ENCODE peak calls at places on chromosomes 12 and 14, in four cellular contexts. Y is HEK293T, X is K562, D is GM12878. G is an unnamed sample.

GRCh38 chr14:51096870-51097269 is 2.0 kb upstream of the TRIM9 start:
- DNase-seq in X (no peak), Y (no peak), D (no peak), G (no peak)

GRCh38 chr12:78403136-78403535 is 461.4 kb upstream of the SYT1 start:
- DNase-seq in X (no peak), Y (no peak), D (no peak), G (no peak)

GRCh38 chr12:121060149-121061001 is 21.3 kb upstream of the OASL start:
- DNase-seq in Y (peak), D (peak), X (peak), G (peak)

GRCh38 chr14:104292084-104292970 is 153.9 kb downstream of the KIF26A start:
- DNase-seq in X (no peak), Y (no peak), D (no peak), G (no peak)

GRCh38 chr12:75635606-75636444 is 124.4 kb upstream of the KRR1 start:
- DNase-seq in Y (peak), D (no peak), X (peak), G (peak)

GRCh38 chr12:97313471-97314190 is 149.0 kb upstream of the RMST start:
- DNase-seq in X (no peak), Y (no peak), D (no peak), G (peak)

GRCh38 chr12:57522887-57523705 is 472 bp downstream of the MBD6 start:
- DNase-seq in X (peak), D (no peak), Y (peak), G (no peak)

GRCh38 chr12:27709932-27710591 is 570 bp upstream of the MRPS35 start:
- DNase-seq in D (peak), X (no peak), Y (no peak), G (peak)

GRCh38 chr12:49288412-49288853 is 6.5 kb upstream of the PRPH start:
- DNase-seq in X (peak), D (peak), Y (peak), G (peak)

GRCh38 chr12:104692335-104693218 is 235.8 kb downstream of the CHST11 start:
- DNase-seq in D (peak), Y (no peak), X (no peak), G (no peak)

GRCh38 chr14:75476274-75476995 is 45.8 kb upstream of the BATF start:
- DNase-seq in D (no peak), Y (no peak), X (no peak), G (peak)

GRCh38 chr12:123937707-123938600 is 34.7 kb downstream of the CCDC92 start:
- DNase-seq in Y (no peak), X (no peak), D (no peak), G (no peak)

DNA sequence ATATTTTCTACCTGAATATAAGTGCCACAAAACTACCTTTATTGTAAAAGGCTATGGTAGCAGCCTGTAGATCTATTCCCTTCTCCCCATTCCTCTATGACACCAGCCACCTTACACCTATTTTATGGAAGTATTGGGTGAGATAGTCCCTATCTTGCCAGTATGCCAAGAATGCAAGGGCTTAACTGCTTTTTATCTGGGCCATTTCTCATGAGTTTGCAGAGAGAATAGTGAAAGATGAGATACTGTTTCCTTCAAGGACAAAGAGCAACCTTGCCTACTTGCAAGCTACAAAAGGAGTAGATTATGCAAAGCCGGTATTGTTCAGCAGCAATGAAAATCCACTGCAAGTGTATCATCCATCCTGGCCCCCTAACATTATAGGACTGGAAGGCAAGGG is 1775.6 kb upstream of the SEL1L start:
- DNase-seq in Y (no peak), D (no peak), X (no peak), G (no peak)
- TF ChIP-seq FOXK2 in Y (no peak), D (no peak), X (no peak), G (no peak)

DNA sequence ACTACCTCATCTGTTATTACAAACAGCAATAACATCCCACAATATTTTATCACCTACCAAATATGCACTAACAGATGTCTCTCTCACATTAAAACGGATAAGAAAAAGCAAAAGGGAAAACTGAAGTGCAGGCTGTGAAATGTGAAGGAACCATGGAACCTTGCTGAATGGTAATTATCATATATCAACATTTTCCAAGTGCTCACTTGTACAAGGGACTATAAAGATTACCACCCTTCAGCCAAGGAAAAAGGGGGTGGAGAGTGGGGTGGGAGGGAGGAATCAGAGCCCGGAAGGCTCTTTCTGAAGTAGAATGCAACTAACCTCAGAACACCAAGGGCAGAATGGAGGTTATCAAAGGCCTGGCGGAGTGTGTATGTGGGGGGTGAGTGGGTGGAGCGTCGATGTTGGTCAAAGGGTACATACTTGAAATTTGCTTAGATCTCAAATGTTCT is 1.2 kb downstream of the SNX6 start:
- DNase-seq in Y (peak), D (no peak), X (peak), G (peak)
- TF ChIP-seq FOXK2 in Y (no peak), D (no peak), X (no peak), G (no peak)

GRCh38 chr12:95577820-95578219 is 26.5 kb upstream of the USP44 start:
- DNase-seq in X (no peak), Y (no peak), D (no peak), G (no peak)

GRCh38 chr12:95583933-95584332 is 32.7 kb upstream of the USP44 start:
- DNase-seq in Y (no peak), X (peak), D (no peak), G (no peak)

DNA sequence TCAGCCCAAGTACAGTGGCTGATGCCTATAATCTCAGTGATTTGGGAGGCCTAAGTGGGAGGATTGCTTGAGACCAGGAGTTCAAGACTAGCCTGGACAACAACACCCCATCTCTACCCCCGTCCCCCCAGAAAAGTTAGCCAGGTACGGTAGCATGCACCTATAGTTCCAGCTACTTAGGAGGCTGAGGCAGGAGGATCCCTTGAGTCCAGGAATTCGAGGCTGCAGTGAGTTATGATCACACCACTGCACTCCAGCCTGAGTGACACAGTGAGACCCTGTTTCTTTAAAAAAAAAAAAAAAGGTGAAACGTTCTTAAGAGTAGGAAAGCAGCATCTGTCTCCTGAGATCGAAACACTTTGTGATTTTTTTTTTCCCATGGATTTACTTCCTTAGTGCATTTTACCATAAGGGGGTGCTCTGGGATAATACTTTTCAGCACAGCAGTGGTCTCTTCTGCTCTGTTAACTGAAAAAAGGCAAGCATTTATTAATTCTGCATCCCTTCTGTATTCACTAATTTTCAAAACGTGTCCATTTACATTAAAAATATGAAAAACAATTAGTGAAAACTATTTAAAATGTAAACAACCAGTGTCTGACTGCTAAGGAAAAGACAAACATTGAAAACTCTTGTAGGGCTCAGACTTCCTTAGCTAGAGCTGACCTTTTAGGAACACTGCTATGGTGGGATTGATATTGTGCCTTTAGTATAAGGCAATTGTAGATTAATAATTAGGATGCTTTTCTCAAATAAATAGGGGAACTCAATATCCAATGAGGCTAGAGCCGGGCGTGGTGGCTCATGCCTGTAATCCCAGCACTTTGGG is 31.2 kb upstream of the USP44 start:
- DNase-seq in Y (peak), D (no peak), X (peak), G (peak)
- TF ChIP-seq FOXK2 in Y (no peak), D (no peak), X (no peak), G (no peak)

GRCh38 chr14:30681752-30682355 is 59.7 kb downstream of the SCFD1 start:
- DNase-seq in D (no peak), X (no peak), Y (peak), G (peak)
- TF ChIP-seq FOXK2 in D (no peak), X (no peak), Y (no peak), G (no peak)